ENCODE peak calls at places on chromosomes 5 and 9, in five cellular contexts. J is naive thymus-derived CD4-positive, alpha-beta T cell; H is aorta; C is WERI-Rb-1; O is neuronal stem cell. W is an unnamed sample.

GRCh38 chr9:38066907-38067610 is 2.0 kb downstream of the SHB start:
- DNase-seq in O (no peak), C (peak; percentile 32), H (peak; percentile 87), J (peak; percentile 18), W (no peak)

GRCh38 chr5:23012842-23013241 is 159.7 kb upstream of the CDH12 start:
- DNase-seq in C (no peak), O (no peak), H (no peak), J (no peak), W (no peak)

GRCh38 chr9:129356871-129357772 is 179.1 kb upstream of the IER5L start:
- DNase-seq in H (no peak), J (no peak), C (no peak), O (no peak), W (no peak)

GRCh38 chr5:101418735-101419134 is 515.7 kb upstream of the ST8SIA4 start:
- DNase-seq in H (no peak), C (no peak), J (no peak), O (no peak), W (no peak)

GRCh38 chr5:108003178-108003577 is 332.4 kb upstream of the EFNA5 start:
- DNase-seq in J (peak; percentile 12), O (no peak), H (no peak), C (no peak), W (peak; percentile 13)

GRCh38 chr9:127919253-127919815 is 2.5 kb upstream of the ST6GALNAC4 start:
- DNase-seq in O (no peak), H (peak; percentile 97), C (no peak), J (no peak), W (no peak)

GRCh38 chr9:445033-445432 is 230.4 kb downstream of the DOCK8 start:
- DNase-seq in C (no peak), O (no peak), H (no peak), J (no peak), W (no peak)

GRCh38 chr5:76811214-76811613 is 7.6 kb upstream of the F2RL1 start:
- DNase-seq in H (peak; percentile 7), O (no peak), C (no peak), J (no peak), W (no peak)

GRCh38 chr9:105539452-105539851 is 18.5 kb upstream of the FKTN start:
- DNase-seq in O (no peak), C (no peak), H (no peak), J (no peak), W (peak; percentile 21)

GRCh38 chr5:180438785-180439780 is 55.1 kb upstream of the CNOT6 start:
- DNase-seq in C (no peak), J (no peak), H (peak; percentile 33), O (no peak), W (no peak)

GRCh38 chr9:129602598-129603415 is 18.1 kb downstream of the C9orf50 start:
- DNase-seq in C (peak; percentile 69), J (no peak), H (no peak), O (no peak), W (no peak)

GRCh38 chr5:10759111-10759510 is 1.9 kb downstream of the DAP start:
- DNase-seq in J (no peak), H (no peak), O (no peak), C (no peak), W (no peak)
- H3K27ac ChIP-seq in J (no peak overlapping the region), H (no peak overlapping the region), O (no peak overlapping the region), C (no peak overlapping the region), W (no peak overlapping the region)

DNA sequence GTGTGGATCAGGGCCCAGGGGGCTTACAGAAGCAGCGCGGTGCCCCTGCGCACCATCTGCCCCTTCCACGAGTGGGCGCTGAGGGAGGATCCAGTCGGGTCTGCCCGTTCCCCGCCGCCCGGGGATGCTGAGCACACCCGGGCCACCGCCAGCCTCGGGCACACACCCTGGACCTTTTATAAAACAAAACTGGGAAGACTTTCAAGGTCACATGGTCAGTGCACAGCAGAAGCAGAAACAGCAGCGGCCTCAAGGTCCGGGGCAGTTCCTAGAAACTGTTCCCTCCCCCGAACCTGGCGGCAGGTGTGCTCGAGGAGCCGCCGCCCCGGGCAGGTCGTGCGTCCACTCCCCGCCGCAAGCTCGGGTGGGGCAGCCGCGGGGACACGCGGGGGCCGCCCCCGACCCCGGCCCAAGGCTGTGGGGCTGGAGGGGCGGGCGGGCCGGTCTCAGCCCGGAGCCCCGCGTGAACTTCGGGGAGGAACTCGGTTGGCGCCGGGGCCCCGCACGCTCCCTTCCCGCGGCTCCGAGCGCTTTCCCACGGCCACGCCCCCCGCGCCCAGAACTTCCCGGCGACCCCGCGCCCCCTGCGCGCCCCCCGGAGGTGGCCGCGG is 619 bp upstream of the PPP1R26 start:
- DNase-seq in O (peak; percentile 30), J (no peak), C (peak; percentile 46), H (no peak), W (no peak)
- H3K27ac ChIP-seq in O (no peak overlapping the region), J (no peak overlapping the region), C (no peak overlapping the region), H (no peak overlapping the region), W (no peak overlapping the region)

DNA sequence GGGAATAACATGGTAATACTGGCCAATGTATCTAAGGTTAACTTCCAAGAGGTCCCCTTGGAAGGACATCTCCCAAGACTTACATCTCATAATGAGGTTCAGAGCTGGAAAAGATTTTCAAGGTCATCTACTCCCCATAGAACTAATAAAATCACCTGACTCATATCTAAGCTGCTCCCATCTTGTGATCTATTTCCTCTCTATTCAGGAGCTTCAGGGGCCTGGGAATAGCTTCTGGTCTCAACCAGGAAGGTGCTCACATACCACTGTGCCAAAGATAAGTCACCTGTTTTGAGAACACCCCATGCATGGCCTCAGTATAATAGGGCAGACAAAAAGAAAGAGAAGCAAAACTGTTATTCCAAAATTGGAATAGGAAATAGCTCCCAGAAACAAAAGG is 74.2 kb downstream of the OXCT1 start:
- DNase-seq in J (no peak), H (no peak), C (no peak), O (no peak), W (no peak)
- H3K27ac ChIP-seq in J (no peak overlapping the region), H (no peak overlapping the region), C (no peak overlapping the region), O (no peak overlapping the region), W (no peak overlapping the region)

DNA sequence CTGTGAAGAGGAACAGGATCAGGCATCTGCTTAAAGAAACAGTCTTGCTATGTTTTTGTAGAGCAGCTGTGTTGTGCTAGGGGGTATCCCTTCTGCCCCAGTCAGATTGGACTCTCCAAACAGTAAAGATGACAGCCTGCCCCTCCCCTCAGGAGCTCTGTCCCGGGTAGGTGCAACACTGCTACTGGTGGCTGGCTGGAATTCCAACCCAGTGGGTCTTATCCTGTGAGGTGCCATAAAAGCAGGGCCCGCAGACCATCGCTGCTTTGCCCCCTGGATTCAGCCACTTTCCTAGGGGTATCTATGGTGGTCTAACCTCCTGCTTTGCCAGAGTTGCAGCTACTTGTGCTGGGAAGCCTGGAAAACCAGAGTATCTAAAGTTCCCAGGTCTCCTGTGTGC is 114.6 kb upstream of the PPP1R2B start:
- DNase-seq in O (no peak), C (no peak), J (no peak), H (no peak), W (no peak)
- H3K27ac ChIP-seq in O (no peak overlapping the region), C (no peak overlapping the region), J (no peak overlapping the region), H (no peak overlapping the region), W (no peak overlapping the region)

GRCh38 chr9:136376457-136376856 is 3.0 kb upstream of the CARD9 start:
- DNase-seq in C (no peak), H (no peak), J (no peak), O (no peak), W (no peak)
- H3K27ac ChIP-seq in C (no peak overlapping the region), H (no peak overlapping the region), J (no peak overlapping the region), O (no peak overlapping the region), W (no peak overlapping the region)

DNA sequence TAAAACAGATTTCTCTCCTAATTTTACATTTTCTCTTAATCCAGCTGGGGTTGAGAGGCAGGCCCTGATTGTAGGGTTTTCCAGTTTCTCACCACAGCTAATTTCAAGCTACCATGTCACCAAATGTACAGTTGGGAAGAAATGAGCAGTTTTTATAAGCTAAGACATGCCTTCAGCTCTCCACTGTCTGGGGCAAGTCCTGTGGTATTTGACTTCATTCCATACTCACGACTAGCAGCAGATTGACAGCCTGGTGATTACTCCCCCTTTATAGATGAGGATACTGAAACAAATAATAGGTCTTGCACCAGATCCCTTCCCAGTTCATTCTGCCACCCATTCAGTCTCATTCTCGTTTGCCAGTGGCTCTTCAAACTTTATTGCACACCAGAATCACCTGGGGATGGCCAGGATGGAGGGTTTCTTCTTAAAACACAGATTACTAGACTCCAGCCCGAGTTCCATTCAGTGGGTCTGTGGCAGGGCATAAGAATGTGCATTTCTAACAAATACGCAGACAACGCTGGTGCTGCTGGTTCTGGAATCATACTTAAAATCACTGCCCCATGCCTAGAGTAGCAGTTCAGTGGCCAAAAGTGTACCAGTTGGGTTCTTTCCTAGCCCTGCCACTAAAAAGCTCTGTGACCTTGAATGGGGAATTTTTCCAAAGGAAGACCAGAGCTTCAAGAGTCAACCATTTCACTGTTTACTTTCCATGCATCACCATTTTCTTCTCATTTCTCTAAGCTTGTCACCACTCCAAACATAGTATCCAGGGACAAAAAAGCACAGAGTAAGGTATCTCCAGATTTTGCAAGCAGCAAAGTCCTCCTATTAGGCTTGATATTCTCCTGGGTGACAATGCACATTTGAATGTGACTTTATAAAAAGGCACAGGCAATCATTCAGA is 64.3 kb downstream of the CSNK1A1 start:
- DNase-seq in J (no peak), O (no peak), H (no peak), C (no peak), W (no peak)
- H3K27ac ChIP-seq in J (no peak overlapping the region), O (no peak overlapping the region), H (peak overlapping the region; percentile 100), C (no peak overlapping the region), W (no peak overlapping the region)

GRCh38 chr5:1110930-1111726 is 735 bp downstream of the SLC12A7 start:
- DNase-seq in O (peak; percentile 50), J (peak; percentile 21), C (peak; percentile 52), H (no peak), W (no peak)

GRCh38 chr5:1110260-1110929 is 1.5 kb downstream of the SLC12A7 start:
- DNase-seq in H (no peak), J (peak; percentile 14), O (no peak), C (no peak), W (no peak)

GRCh38 chr5:1108865-1109174 is 3.0 kb downstream of the SLC12A7 start:
- DNase-seq in H (no peak), O (no peak), J (no peak), C (no peak), W (no peak)

GRCh38 chr5:1108008-1108864 is 3.6 kb downstream of the SLC12A7 start:
- DNase-seq in O (no peak), C (no peak), J (no peak), H (no peak), W (no peak)

GRCh38 chr5:1109542-1110259 is 2.2 kb downstream of the SLC12A7 start:
- DNase-seq in J (no peak), C (no peak), O (no peak), H (no peak), W (no peak)
- H3K27ac ChIP-seq in J (peak overlapping the region; percentile 83), C (no peak overlapping the region), O (no peak overlapping the region), H (no peak overlapping the region), W (no peak overlapping the region)

GRCh38 chr5:95803271-95804148 is 19.0 kb downstream of the GLRX start:
- DNase-seq in C (no peak), J (no peak), O (no peak), H (no peak), W (no peak)
- H3K27ac ChIP-seq in C (no peak overlapping the region), J (no peak overlapping the region), O (no peak overlapping the region), H (no peak overlapping the region), W (no peak overlapping the region)